ENCODE peak calls at places on chromosome 11, in four cellular contexts. I is AG09309, D is cardiac muscle cell, Y is lower lobe of right lung. S is an unnamed sample.

GRCh38 chr11:35214792-35215193 is 75.8 kb downstream of the CD44 start:
- DNase-seq in I (peak; percentile 88), D (no peak), Y (no peak), S (peak; percentile 66)

GRCh38 chr11:66328307-66329144 is 7.7 kb downstream of the RIN1 start:
- DNase-seq in I (no peak), D (peak; percentile 86), Y (peak; percentile 83), S (no peak)

GRCh38 chr11:12234216-12234615 is 123.8 kb downstream of the MICAL2 start:
- DNase-seq in D (no peak), Y (no peak), I (no peak), S (no peak)

GRCh38 chr11:44244649-44245308 is 65.2 kb downstream of the ALX4 start:
- DNase-seq in D (no peak), Y (no peak), I (no peak), S (no peak)

GRCh38 chr11:77101043-77101537 is 1.6 kb upstream of the OMP start:
- DNase-seq in D (peak; percentile 15), I (no peak), Y (peak; percentile 5), S (no peak)

GRCh38 chr11:2316963-2317244 is 15.1 kb downstream of the TSPAN32 start:
- DNase-seq in Y (no peak), D (no peak), I (no peak), S (no peak)

GRCh38 chr11:11243258-11243789 is 109.7 kb downstream of the CSNK2A3 start:
- DNase-seq in I (no peak), D (no peak), Y (no peak), S (no peak)

GRCh38 chr11:108647701-108648527 is 17.0 kb upstream of the DDX10 start:
- DNase-seq in D (peak; percentile 81), Y (peak; percentile 60), I (no peak), S (peak; percentile 68)

GRCh38 chr11:116072776-116073175 is 568.6 kb upstream of the CADM1 start:
- DNase-seq in I (no peak), D (no peak), Y (no peak), S (no peak)
- TF ChIP-seq CTCF in I (no peak), D (no peak), Y (no peak), S (no peak)

DNA sequence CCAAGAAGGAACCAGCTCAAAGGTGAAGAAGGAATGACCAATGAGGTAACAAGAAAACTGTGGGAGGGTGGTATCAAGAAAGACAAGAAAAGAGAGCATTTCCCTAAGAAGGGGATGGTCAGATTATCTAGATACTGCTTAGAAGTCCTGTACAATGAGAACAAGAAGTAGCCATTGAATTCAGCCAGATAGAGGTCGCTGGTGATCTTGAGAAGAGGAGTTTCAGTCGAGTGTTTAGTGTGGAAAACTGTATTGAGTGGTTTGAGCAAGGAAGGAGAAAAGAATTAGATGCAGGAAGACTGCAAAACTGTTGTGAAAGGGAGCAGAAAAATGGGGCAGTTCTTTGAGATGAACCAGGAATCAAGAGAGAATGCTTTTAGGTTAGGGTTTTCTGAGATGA is 74.6 kb upstream of the FAT3 start:
- DNase-seq in D (no peak), Y (no peak), I (no peak), S (no peak)
- TF ChIP-seq CTCF in D (no peak), Y (no peak), I (peak; percentile 14), S (no peak)

DNA sequence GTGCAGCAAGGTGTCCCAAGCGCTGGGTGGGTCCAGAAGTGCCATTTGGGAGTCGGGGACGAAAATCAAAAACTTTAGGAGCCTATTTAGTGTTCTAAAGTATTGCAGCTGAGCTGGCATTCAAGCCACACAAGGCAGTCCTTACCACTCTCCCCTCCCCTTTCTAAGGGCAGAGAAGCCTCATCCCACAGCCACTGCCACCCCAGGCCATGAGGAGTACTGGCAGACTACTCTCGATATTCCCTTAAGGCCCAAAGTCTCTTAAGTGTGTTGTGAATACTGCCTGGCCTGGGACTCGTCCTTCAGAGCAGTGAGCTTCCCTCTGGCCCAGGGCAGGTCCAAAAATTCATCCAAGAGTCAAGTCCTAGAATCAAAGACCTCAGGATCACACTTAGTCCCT is 7.8 kb downstream of the FANCF start:
- DNase-seq in D (no peak), I (no peak), Y (no peak), S (no peak)
- TF ChIP-seq CTCF in D (no peak), I (no peak), Y (no peak), S (no peak)

DNA sequence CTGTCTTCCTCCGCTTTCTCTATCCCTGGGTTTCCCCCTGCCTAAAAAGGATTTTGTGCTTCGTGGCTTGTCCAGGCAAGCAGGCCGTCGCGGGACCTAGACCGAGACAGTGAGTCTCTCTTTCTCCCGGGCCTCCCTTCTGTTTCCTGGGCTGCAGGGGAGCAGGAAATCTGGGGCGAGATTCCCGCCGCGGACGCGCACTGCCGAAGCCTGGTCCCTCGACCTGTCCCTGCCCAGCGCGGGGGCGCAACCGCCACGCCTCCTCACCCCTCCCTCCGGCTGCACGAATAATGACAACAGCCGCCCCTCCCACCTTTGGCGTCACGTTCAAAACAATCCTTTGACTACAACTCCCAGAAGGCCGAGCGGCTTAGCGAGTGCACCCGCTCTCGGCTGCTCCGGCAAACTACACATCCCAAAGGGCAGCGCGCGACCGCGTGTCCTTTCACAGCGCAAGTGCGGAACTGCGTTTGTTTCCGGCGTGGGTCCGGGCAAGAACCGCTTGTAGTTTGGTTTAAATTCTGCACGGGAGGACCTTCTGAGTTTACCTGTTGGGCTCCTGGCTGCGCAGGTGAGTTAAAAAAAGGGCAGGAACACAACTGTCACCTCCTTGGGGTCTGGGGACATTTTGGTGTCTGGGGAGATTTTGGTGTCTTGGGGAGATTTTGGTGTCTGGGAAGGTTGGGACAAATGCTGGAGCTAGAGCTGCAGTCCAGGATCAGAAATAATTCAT is at the start of gene CLP1:
- DNase-seq in Y (peak; percentile 99), I (peak; percentile 92), D (peak; percentile 100), S (peak; percentile 94)
- TF ChIP-seq CTCF in Y (no peak), I (no peak), D (no peak), S (no peak)

DNA sequence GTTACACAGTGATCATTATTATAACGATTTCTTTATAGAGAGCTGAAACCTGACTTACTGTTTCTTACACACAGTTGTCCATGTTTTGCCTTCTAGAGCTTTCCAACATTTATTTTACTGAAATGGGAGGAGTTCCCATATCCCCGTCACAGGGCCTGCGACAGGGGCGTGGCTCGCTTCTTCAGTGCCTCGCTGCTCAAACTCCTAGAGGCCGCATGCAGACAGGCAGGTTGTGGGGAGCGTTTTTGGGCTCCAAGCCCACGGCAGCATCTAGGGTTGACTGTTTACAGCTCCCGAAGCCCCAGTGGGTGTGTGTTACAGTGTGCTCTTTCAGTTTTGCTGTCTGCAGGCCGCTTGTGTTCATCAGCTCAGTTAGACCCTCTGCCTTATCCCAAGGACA is 12.7 kb upstream of the AMOTL1 start:
- DNase-seq in I (no peak), Y (no peak), D (no peak), S (no peak)
- TF ChIP-seq CTCF in I (no peak), Y (no peak), D (no peak), S (no peak)

S was measured in AG09319.